ENCODE peak calls at places on chromosome 14, in five cellular contexts. P is nephron progenitor cell; T is astrocyte of the spinal cord; M is RCC 7860; E is stimulated activated naive B cell treated with anti-CD40 and anti-IgM and Interleukin-4, amounts not matched to agents 10 μg/mL and 1 μg/mL and 100 μg/mL, for 72 hours. Q is an unnamed sample.

GRCh38 chr14:34498684-34499412 is 36.8 kb upstream of the SPTSSA start:
- DNase-seq in P (no peak), T (peak), M (no peak), E (no peak), Q (peak)

GRCh38 chr14:103204852-103205540 is 81.7 kb downstream of the TNFAIP2 start:
- DNase-seq in P (no peak), T (no peak), M (no peak), E (no peak), Q (peak)

GRCh38 chr14:92626041-92626440 is 112.5 kb downstream of the RIN3 start:
- DNase-seq in P (no peak), T (no peak), M (no peak), E (no peak), Q (peak)

GRCh38 chr14:64880382-64881121 is 845 bp upstream of the SPTB start:
- DNase-seq in P (peak), T (no peak), M (no peak), E (peak), Q (no peak)

GRCh38 chr14:101459392-101459900 is 101.8 kb upstream of the DIO3 start:
- DNase-seq in P (peak), T (no peak), M (no peak), E (no peak), Q (no peak)

GRCh38 chr14:65637780-65638179 is 225.2 kb downstream of the FUT8 start:
- DNase-seq in P (no peak), T (peak), M (peak), E (peak), Q (no peak)

GRCh38 chr14:92933481-92933880 is 10.5 kb downstream of the CHGA start:
- DNase-seq in P (no peak), T (no peak), M (no peak), E (no peak), Q (no peak)

GRCh38 chr14:98961191-98961590 is 310.8 kb downstream of the BCL11B start:
- DNase-seq in P (no peak), T (no peak), M (no peak), E (no peak), Q (no peak)